ENCODE peak calls at places on chromosome 16, in nine cellular contexts. One of them, this sample, is unnamed.

GRCh38 chr16:24580665-24581064 is 41.3 kb downstream of the RBBP6 start:
- DNase-seq in endothelial cell of umbilical vein: peak
- DNase-seq in CD4-positive, CD25-positive, alpha-beta regulatory T cell: no peak
- DNase-seq in A673: peak
- DNase-seq in heart left ventricle: no peak
- DNase-seq in substantia nigra: no peak
- DNase-seq in cardiac muscle cell: no peak
- DNase-seq in aorta: no peak
- DNase-seq in HCT116: no peak
- DNase-seq in this sample: no peak

GRCh38 chr16:88298166-88298881 is 84.4 kb upstream of the ZNF469 start:
- DNase-seq in HCT116: no peak
- DNase-seq in CD4-positive, CD25-positive, alpha-beta regulatory T cell: no peak
- DNase-seq in substantia nigra: no peak
- DNase-seq in aorta: peak
- DNase-seq in heart left ventricle: peak
- DNase-seq in endothelial cell of umbilical vein: no peak
- DNase-seq in cardiac muscle cell: no peak
- DNase-seq in A673: no peak
- DNase-seq in this sample: no peak

GRCh38 chr16:29154676-29155121 is 169.8 kb downstream of the LAT start:
- DNase-seq in endothelial cell of umbilical vein: no peak
- DNase-seq in aorta: no peak
- DNase-seq in CD4-positive, CD25-positive, alpha-beta regulatory T cell: no peak
- DNase-seq in substantia nigra: no peak
- DNase-seq in heart left ventricle: peak
- DNase-seq in cardiac muscle cell: no peak
- DNase-seq in HCT116: no peak
- DNase-seq in A673: no peak
- DNase-seq in this sample: peak

GRCh38 chr16:54847207-54847606 is 83.5 kb upstream of the IRX5 start:
- DNase-seq in heart left ventricle: no peak
- DNase-seq in endothelial cell of umbilical vein: no peak
- DNase-seq in CD4-positive, CD25-positive, alpha-beta regulatory T cell: no peak
- DNase-seq in substantia nigra: no peak
- DNase-seq in HCT116: no peak
- DNase-seq in A673: no peak
- DNase-seq in cardiac muscle cell: no peak
- DNase-seq in aorta: no peak
- DNase-seq in this sample: no peak

GRCh38 chr16:1272453-1273198 is 16.8 kb downstream of the TPSD1 start:
- DNase-seq in aorta: no peak
- DNase-seq in A673: no peak
- DNase-seq in endothelial cell of umbilical vein: no peak
- DNase-seq in substantia nigra: no peak
- DNase-seq in heart left ventricle: peak
- DNase-seq in CD4-positive, CD25-positive, alpha-beta regulatory T cell: no peak
- DNase-seq in cardiac muscle cell: no peak
- DNase-seq in HCT116: no peak
- DNase-seq in this sample: no peak

GRCh38 chr16:54282202-54282922 is 4.2 kb downstream of the IRX3 start:
- DNase-seq in CD4-positive, CD25-positive, alpha-beta regulatory T cell: no peak
- DNase-seq in aorta: peak
- DNase-seq in cardiac muscle cell: peak
- DNase-seq in HCT116: peak
- DNase-seq in endothelial cell of umbilical vein: no peak
- DNase-seq in substantia nigra: no peak
- DNase-seq in heart left ventricle: peak
- DNase-seq in A673: peak
- DNase-seq in this sample: peak

GRCh38 chr16:28188085-28188916 is 23.5 kb downstream of the XPO6 start:
- DNase-seq in heart left ventricle: no peak
- DNase-seq in CD4-positive, CD25-positive, alpha-beta regulatory T cell: no peak
- DNase-seq in cardiac muscle cell: no peak
- DNase-seq in HCT116: no peak
- DNase-seq in substantia nigra: no peak
- DNase-seq in endothelial cell of umbilical vein: no peak
- DNase-seq in A673: peak
- DNase-seq in aorta: no peak
- DNase-seq in this sample: no peak

GRCh38 chr16:24102120-24102740 is 153.9 kb upstream of the CACNG3 start:
- DNase-seq in A673: peak
- DNase-seq in substantia nigra: peak
- DNase-seq in endothelial cell of umbilical vein: no peak
- DNase-seq in heart left ventricle: no peak
- DNase-seq in HCT116: no peak
- DNase-seq in aorta: no peak
- DNase-seq in cardiac muscle cell: no peak
- DNase-seq in CD4-positive, CD25-positive, alpha-beta regulatory T cell: no peak
- DNase-seq in this sample: no peak

GRCh38 chr16:25713785-25714570 is 22.2 kb downstream of the HS3ST4 start:
- DNase-seq in CD4-positive, CD25-positive, alpha-beta regulatory T cell: no peak
- DNase-seq in HCT116: no peak
- DNase-seq in A673: peak
- DNase-seq in endothelial cell of umbilical vein: no peak
- DNase-seq in cardiac muscle cell: no peak
- DNase-seq in heart left ventricle: no peak
- DNase-seq in substantia nigra: no peak
- DNase-seq in aorta: no peak
- DNase-seq in this sample: no peak

GRCh38 chr16:183005-183404 is 2.7 kb downstream of the HBQ1 start:
- DNase-seq in heart left ventricle: no peak
- DNase-seq in aorta: no peak
- DNase-seq in cardiac muscle cell: no peak
- DNase-seq in substantia nigra: no peak
- DNase-seq in A673: no peak
- DNase-seq in endothelial cell of umbilical vein: no peak
- DNase-seq in CD4-positive, CD25-positive, alpha-beta regulatory T cell: no peak
- DNase-seq in HCT116: no peak
- DNase-seq in this sample: no peak

GRCh38 chr16:88988980-88989791 is 12.2 kb upstream of the CBFA2T3 start:
- DNase-seq in HCT116: no peak
- DNase-seq in CD4-positive, CD25-positive, alpha-beta regulatory T cell: no peak
- DNase-seq in substantia nigra: no peak
- DNase-seq in cardiac muscle cell: no peak
- DNase-seq in endothelial cell of umbilical vein: no peak
- DNase-seq in A673: no peak
- DNase-seq in heart left ventricle: peak
- DNase-seq in aorta: no peak
- DNase-seq in this sample: no peak

GRCh38 chr16:16183562-16183961 is 39.7 kb downstream of the ABCC6 start:
- DNase-seq in cardiac muscle cell: no peak
- DNase-seq in heart left ventricle: no peak
- DNase-seq in A673: no peak
- DNase-seq in aorta: no peak
- DNase-seq in substantia nigra: no peak
- DNase-seq in endothelial cell of umbilical vein: no peak
- DNase-seq in HCT116: no peak
- DNase-seq in CD4-positive, CD25-positive, alpha-beta regulatory T cell: no peak
- DNase-seq in this sample: no peak

GRCh38 chr16:59566446-59566845 is 832.3 kb upstream of the GOT2 start:
- DNase-seq in CD4-positive, CD25-positive, alpha-beta regulatory T cell: no peak
- DNase-seq in cardiac muscle cell: no peak
- DNase-seq in aorta: no peak
- DNase-seq in HCT116: no peak
- DNase-seq in endothelial cell of umbilical vein: no peak
- DNase-seq in A673: no peak
- DNase-seq in heart left ventricle: no peak
- DNase-seq in substantia nigra: no peak
- DNase-seq in this sample: no peak

GRCh38 chr16:8798174-8798527 is 512 bp downstream of the PMM2 start:
- DNase-seq in A673: no peak
- DNase-seq in HCT116: peak
- DNase-seq in CD4-positive, CD25-positive, alpha-beta regulatory T cell: no peak
- DNase-seq in aorta: no peak
- DNase-seq in endothelial cell of umbilical vein: no peak
- DNase-seq in heart left ventricle: no peak
- DNase-seq in substantia nigra: no peak
- DNase-seq in cardiac muscle cell: no peak
- DNase-seq in this sample: no peak
- H3K27ac ChIP-seq in A673: peak
- H3K27ac ChIP-seq in HCT116: peak
- H3K27ac ChIP-seq in CD4-positive, CD25-positive, alpha-beta regulatory T cell: peak
- H3K27ac ChIP-seq in aorta: no peak
- H3K27ac ChIP-seq in endothelial cell of umbilical vein: peak
- H3K27ac ChIP-seq in heart left ventricle: peak
- H3K27ac ChIP-seq in substantia nigra: peak
- H3K27ac ChIP-seq in cardiac muscle cell: peak
- H3K27ac ChIP-seq in this sample: peak

GRCh38 chr16:9012848-9013507 is 49.3 kb upstream of the USP7 start:
- DNase-seq in substantia nigra: no peak
- DNase-seq in aorta: peak
- DNase-seq in endothelial cell of umbilical vein: peak
- DNase-seq in CD4-positive, CD25-positive, alpha-beta regulatory T cell: no peak
- DNase-seq in A673: peak
- DNase-seq in cardiac muscle cell: peak
- DNase-seq in HCT116: no peak
- DNase-seq in heart left ventricle: peak
- DNase-seq in this sample: peak

GRCh38 chr16:9013508-9013864 is 49.8 kb upstream of the USP7 start:
- DNase-seq in substantia nigra: no peak
- DNase-seq in heart left ventricle: no peak
- DNase-seq in endothelial cell of umbilical vein: no peak
- DNase-seq in A673: no peak
- DNase-seq in HCT116: no peak
- DNase-seq in aorta: no peak
- DNase-seq in CD4-positive, CD25-positive, alpha-beta regulatory T cell: no peak
- DNase-seq in cardiac muscle cell: no peak
- DNase-seq in this sample: no peak

GRCh38 chr16:9015489-9015888 is 51.8 kb upstream of the USP7 start:
- DNase-seq in CD4-positive, CD25-positive, alpha-beta regulatory T cell: no peak
- DNase-seq in A673: no peak
- DNase-seq in cardiac muscle cell: no peak
- DNase-seq in heart left ventricle: no peak
- DNase-seq in aorta: no peak
- DNase-seq in HCT116: no peak
- DNase-seq in endothelial cell of umbilical vein: no peak
- DNase-seq in substantia nigra: no peak
- DNase-seq in this sample: no peak

GRCh38 chr16:9014389-9014788 is 50.7 kb upstream of the USP7 start:
- DNase-seq in aorta: no peak
- DNase-seq in HCT116: no peak
- DNase-seq in cardiac muscle cell: no peak
- DNase-seq in heart left ventricle: no peak
- DNase-seq in A673: no peak
- DNase-seq in substantia nigra: no peak
- DNase-seq in endothelial cell of umbilical vein: no peak
- DNase-seq in CD4-positive, CD25-positive, alpha-beta regulatory T cell: no peak
- DNase-seq in this sample: no peak

DNA sequence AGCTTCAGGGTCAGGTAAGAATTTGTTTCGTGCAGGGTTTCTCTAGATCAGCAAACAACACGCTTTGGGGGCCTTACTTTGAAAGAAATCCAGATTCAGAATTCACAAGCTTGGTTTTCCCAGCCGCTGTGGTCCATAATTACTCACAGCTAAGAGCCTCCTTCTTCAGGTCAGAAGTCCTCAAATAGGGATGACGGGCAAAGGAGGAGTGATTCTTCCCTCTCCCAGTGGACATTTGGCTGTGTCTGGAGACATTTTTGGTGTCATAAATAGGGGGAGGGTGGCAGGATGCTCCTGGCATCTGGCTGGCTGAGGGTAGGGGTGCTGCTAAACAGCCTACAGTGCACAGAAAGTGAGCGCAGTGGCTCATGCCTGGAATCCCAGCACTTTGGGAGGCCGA is 48.6 kb upstream of the USP7 start:
- DNase-seq in aorta: no peak
- DNase-seq in heart left ventricle: no peak
- DNase-seq in endothelial cell of umbilical vein: no peak
- DNase-seq in substantia nigra: no peak
- DNase-seq in A673: no peak
- DNase-seq in HCT116: no peak
- DNase-seq in cardiac muscle cell: no peak
- DNase-seq in CD4-positive, CD25-positive, alpha-beta regulatory T cell: no peak
- DNase-seq in this sample: no peak
- H3K27ac ChIP-seq in aorta: no peak
- H3K27ac ChIP-seq in heart left ventricle: no peak
- H3K27ac ChIP-seq in endothelial cell of umbilical vein: no peak
- H3K27ac ChIP-seq in substantia nigra: no peak
- H3K27ac ChIP-seq in A673: no peak
- H3K27ac ChIP-seq in HCT116: no peak
- H3K27ac ChIP-seq in cardiac muscle cell: no peak
- H3K27ac ChIP-seq in CD4-positive, CD25-positive, alpha-beta regulatory T cell: no peak
- H3K27ac ChIP-seq in this sample: no peak

GRCh38 chr16:69936252-69936651 is 14.9 kb upstream of the CLEC18A start:
- DNase-seq in A673: no peak
- DNase-seq in substantia nigra: no peak
- DNase-seq in endothelial cell of umbilical vein: no peak
- DNase-seq in HCT116: no peak
- DNase-seq in heart left ventricle: no peak
- DNase-seq in aorta: no peak
- DNase-seq in CD4-positive, CD25-positive, alpha-beta regulatory T cell: no peak
- DNase-seq in cardiac muscle cell: no peak
- DNase-seq in this sample: no peak
- H3K27ac ChIP-seq in A673: no peak
- H3K27ac ChIP-seq in substantia nigra: no peak
- H3K27ac ChIP-seq in endothelial cell of umbilical vein: no peak
- H3K27ac ChIP-seq in HCT116: no peak
- H3K27ac ChIP-seq in heart left ventricle: no peak
- H3K27ac ChIP-seq in aorta: peak
- H3K27ac ChIP-seq in CD4-positive, CD25-positive, alpha-beta regulatory T cell: no peak
- H3K27ac ChIP-seq in cardiac muscle cell: no peak
- H3K27ac ChIP-seq in this sample: no peak

GRCh38 chr16:72854537-72854936 is 193.4 kb downstream of the ZFHX3 start:
- DNase-seq in A673: no peak
- DNase-seq in aorta: no peak
- DNase-seq in heart left ventricle: no peak
- DNase-seq in CD4-positive, CD25-positive, alpha-beta regulatory T cell: no peak
- DNase-seq in cardiac muscle cell: no peak
- DNase-seq in endothelial cell of umbilical vein: no peak
- DNase-seq in HCT116: no peak
- DNase-seq in substantia nigra: no peak
- DNase-seq in this sample: no peak
- H3K27ac ChIP-seq in A673: no peak
- H3K27ac ChIP-seq in aorta: no peak
- H3K27ac ChIP-seq in heart left ventricle: no peak
- H3K27ac ChIP-seq in CD4-positive, CD25-positive, alpha-beta regulatory T cell: no peak
- H3K27ac ChIP-seq in cardiac muscle cell: no peak
- H3K27ac ChIP-seq in endothelial cell of umbilical vein: no peak
- H3K27ac ChIP-seq in HCT116: no peak
- H3K27ac ChIP-seq in substantia nigra: no peak
- H3K27ac ChIP-seq in this sample: no peak

GRCh38 chr16:11727945-11728543 is 14.6 kb downstream of the TXNDC11 start:
- DNase-seq in endothelial cell of umbilical vein: no peak
- DNase-seq in heart left ventricle: no peak
- DNase-seq in substantia nigra: no peak
- DNase-seq in HCT116: no peak
- DNase-seq in CD4-positive, CD25-positive, alpha-beta regulatory T cell: peak
- DNase-seq in cardiac muscle cell: no peak
- DNase-seq in aorta: no peak
- DNase-seq in A673: no peak
- DNase-seq in this sample: no peak
- H3K27ac ChIP-seq in endothelial cell of umbilical vein: no peak
- H3K27ac ChIP-seq in heart left ventricle: no peak
- H3K27ac ChIP-seq in substantia nigra: no peak
- H3K27ac ChIP-seq in HCT116: no peak
- H3K27ac ChIP-seq in CD4-positive, CD25-positive, alpha-beta regulatory T cell: peak
- H3K27ac ChIP-seq in cardiac muscle cell: no peak
- H3K27ac ChIP-seq in aorta: no peak
- H3K27ac ChIP-seq in A673: no peak
- H3K27ac ChIP-seq in this sample: peak